ENCODE peak calls at places on chromosome 17, in eight cellular contexts. C is Peyer's patch, Y is sigmoid colon, V is right atrium auricular region, B is endothelial cell of umbilical vein, A is endodermal cell, T is adrenal gland, D is thoracic aorta. L is an unnamed sample.

GRCh38 chr17:66830451-66830850 is 4.5 kb upstream of the CACNG5 start:
- DNase-seq in D (no peak), A (peak; percentile 92), C (no peak), V (no peak), B (no peak), T (no peak), Y (peak; percentile 33), L (no peak)

GRCh38 chr17:15119928-15120327 is 145.2 kb downstream of the PMP22 start:
- DNase-seq in C (no peak), V (no peak), A (peak; percentile 39), B (no peak), Y (no peak), D (no peak), T (no peak), L (no peak)

GRCh38 chr17:58488428-58488890 is 251 bp upstream of the HSF5 start:
- DNase-seq in A (no peak), D (no peak), T (no peak), C (no peak), B (no peak), Y (no peak), V (no peak), L (no peak)

GRCh38 chr17:67085406-67085805 is 41.1 kb downstream of the CACNG1 start:
- DNase-seq in D (no peak), C (no peak), T (no peak), A (no peak), B (no peak), V (no peak), Y (no peak), L (no peak)

GRCh38 chr17:15931394-15931793 is 13.5 kb upstream of the ADORA2B start:
- DNase-seq in T (no peak), B (no peak), A (peak; percentile 53), D (no peak), V (no peak), Y (no peak), C (no peak), L (no peak)

GRCh38 chr17:17728550-17729251 is 47.4 kb downstream of the RAI1 start:
- DNase-seq in T (peak; percentile 74), B (no peak), D (no peak), Y (no peak), C (peak; percentile 83), V (no peak), A (no peak), L (peak; percentile 68)

GRCh38 chr17:19744922-19745757 is 3.0 kb downstream of the ALDH3A1 start:
- DNase-seq in B (peak; percentile 84), C (peak; percentile 97), A (peak; percentile 100), V (peak; percentile 93), D (peak; percentile 73), T (peak; percentile 96), Y (peak; percentile 96), L (peak; percentile 86)

GRCh38 chr17:68398731-68399637 is 58.3 kb downstream of the WIPI1 start:
- DNase-seq in D (no peak), A (peak; percentile 91), V (no peak), B (peak; percentile 76), Y (peak; percentile 70), T (peak; percentile 67), C (peak; percentile 78), L (peak; percentile 25)

GRCh38 chr17:622356-622755 is 92.3 kb downstream of the VPS53 start:
- DNase-seq in T (no peak), C (no peak), A (no peak), D (no peak), Y (no peak), V (no peak), B (peak; percentile 55), L (no peak)

GRCh38 chr17:50272711-50273653 is 1.3 kb upstream of the TMEM92 start:
- DNase-seq in D (no peak), V (no peak), Y (no peak), B (peak; percentile 31), A (peak; percentile 96), C (peak; percentile 70), T (peak; percentile 41), L (peak; percentile 50)

GRCh38 chr17:6639651-6640535 is 618 bp downstream of the KIAA0753 start:
- DNase-seq in A (peak; percentile 80), T (peak; percentile 47), C (peak; percentile 58), B (peak; percentile 7), V (no peak), D (no peak), Y (peak; percentile 71), L (peak; percentile 44)

GRCh38 chr17:76421054-76421427 is 31.9 kb downstream of the UBE2O start:
- DNase-seq in Y (no peak), A (no peak), V (peak; percentile 64), B (no peak), T (no peak), D (no peak), C (no peak), L (no peak)

GRCh38 chr17:16444258-16444886 is 29.0 kb downstream of the TRPV2 start:
- DNase-seq in D (no peak), Y (no peak), C (no peak), A (peak; percentile 86), V (no peak), B (no peak), T (no peak), L (no peak)

GRCh38 chr17:77212081-77212832 is 71.5 kb downstream of the SEC14L1 start:
- DNase-seq in B (no peak), T (no peak), V (no peak), Y (peak; percentile 56), C (peak; percentile 58), D (no peak), A (no peak), L (no peak)

GRCh38 chr17:77422104-77422782 is 281.5 kb downstream of the SEC14L1 start:
- DNase-seq in C (no peak), Y (peak; percentile 79), T (no peak), B (no peak), D (no peak), V (no peak), A (no peak), L (no peak)

GRCh38 chr17:5282639-5283217 is 644 bp downstream of the RABEP1 start:
- DNase-seq in Y (no peak), C (peak; percentile 49), A (no peak), V (no peak), T (peak; percentile 38), D (no peak), B (peak; percentile 37), L (peak; percentile 15)

GRCh38 chr17:45018514-45019176 is 32.8 kb downstream of the DCAKD start:
- DNase-seq in T (peak; percentile 55), D (no peak), B (no peak), C (peak; percentile 48), A (peak; percentile 83), Y (no peak), V (no peak), L (no peak)

GRCh38 chr17:75313941-75314550 is 24.8 kb upstream of the SLC25A19 start:
- DNase-seq in V (no peak), Y (peak; percentile 75), B (no peak), T (peak; percentile 82), C (no peak), D (no peak), A (no peak), L (no peak)

GRCh38 chr17:51103451-51103850 is 17.2 kb downstream of the SPAG9 start:
- DNase-seq in D (no peak), B (no peak), C (peak; percentile 11), V (no peak), Y (no peak), A (peak; percentile 29), T (peak; percentile 2), L (no peak)

GRCh38 chr17:18185391-18185790 is 1.8 kb downstream of the ALKBH5 start:
- DNase-seq in D (no peak), A (no peak), B (peak; percentile 33), V (no peak), Y (no peak), C (no peak), T (no peak), L (no peak)

GRCh38 chr17:66711936-66712335 is 123.0 kb upstream of the CACNG5 start:
- DNase-seq in B (no peak), D (no peak), Y (no peak), C (peak; percentile 66), V (no peak), T (peak; percentile 14), A (peak; percentile 85), L (peak; percentile 61)

GRCh38 chr17:65914784-65915342 is 277.1 kb downstream of the CEP112 start:
- DNase-seq in C (no peak), V (no peak), D (no peak), T (no peak), Y (no peak), B (peak; percentile 29), A (no peak), L (no peak)

GRCh38 chr17:65254166-65254565 is 117.0 kb downstream of the RGS9 start:
- DNase-seq in V (no peak), Y (no peak), A (peak; percentile 65), B (no peak), C (no peak), T (no peak), D (no peak), L (no peak)

GRCh38 chr17:57941384-57942370 is 13.5 kb downstream of the CUEDC1 start:
- DNase-seq in A (no peak), Y (peak; percentile 78), C (no peak), T (no peak), V (no peak), B (no peak), D (no peak), L (no peak)

GRCh38 chr17:4204676-4205075 is 59.1 kb downstream of the ANKFY1 start:
- DNase-seq in V (peak; percentile 75), Y (peak; percentile 94), C (peak; percentile 56), T (peak; percentile 86), D (no peak), B (peak; percentile 85), A (no peak), L (no peak)

GRCh38 chr17:82076785-82077591 is 11.4 kb upstream of the DUS1L start:
- DNase-seq in V (no peak), Y (no peak), T (no peak), A (peak; percentile 79), D (no peak), C (no peak), B (no peak), L (no peak)
- H3K27ac ChIP-seq in V (no peak overlapping the region), Y (no peak overlapping the region), T (no peak overlapping the region), A (peak overlapping the region; percentile 40), D (no peak overlapping the region), C (no peak overlapping the region), B (no peak overlapping the region), L (no peak overlapping the region)

GRCh38 chr17:2211661-2212327 is 91.8 kb downstream of the SMG6 start:
- DNase-seq in Y (no peak), V (no peak), D (no peak), T (no peak), C (no peak), A (no peak), B (no peak), L (no peak)
- H3K4me1 ChIP-seq in Y (no peaks in the 10 kb centered on the region), V (peaks cover 73% of the 10 kb centered on the region), D (peaks cover 37% of the 10 kb centered on the region), T (peaks cover 55% of the 10 kb centered on the region), C (no peaks in the 10 kb centered on the region), A (peaks cover 13% of the 10 kb centered on the region), B (peaks cover 44% of the 10 kb centered on the region), L (peaks cover 8% of the 10 kb centered on the region)

DNA sequence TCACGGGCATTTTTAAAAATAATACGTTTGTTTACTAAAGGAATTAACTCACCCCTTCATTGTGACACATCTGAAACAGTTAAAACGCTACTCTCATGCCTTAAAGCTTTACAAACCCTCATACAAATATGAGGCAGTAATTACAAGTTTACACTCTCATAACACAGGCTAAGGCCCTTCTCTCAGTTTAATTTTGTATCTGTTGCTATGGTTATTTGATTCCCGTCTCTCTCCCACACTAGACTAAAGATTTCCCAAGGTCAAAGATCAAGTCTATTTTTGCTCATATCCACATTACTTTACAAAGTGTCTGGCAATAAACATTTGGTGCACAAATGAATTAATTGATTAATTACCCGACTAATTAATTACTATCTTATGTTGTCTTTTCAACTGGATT is 86.4 kb upstream of the MYOCD start:
- DNase-seq in B (no peak), A (no peak), C (no peak), T (no peak), V (no peak), Y (no peak), D (no peak), L (no peak)
- H3K27ac ChIP-seq in B (no peak overlapping the region), A (no peak overlapping the region), C (no peak overlapping the region), T (no peak overlapping the region), V (no peak overlapping the region), Y (no peak overlapping the region), D (no peak overlapping the region), L (no peak overlapping the region)

GRCh38 chr17:40558651-40559015 is 6.6 kb downstream of the CCR7 start:
- DNase-seq in V (no peak), A (peak; percentile 42), T (no peak), Y (no peak), B (no peak), D (no peak), C (no peak), L (no peak)
- H3K4me1 ChIP-seq in V (peaks cover 70% of the 10 kb centered on the region), A (no peaks in the 10 kb centered on the region), T (peaks cover 26% of the 10 kb centered on the region), Y (no peaks in the 10 kb centered on the region), B (peaks cover 18% of the 10 kb centered on the region), D (peaks cover 4% of the 10 kb centered on the region), C (peaks cover 4% of the 10 kb centered on the region), L (no peaks in the 10 kb centered on the region)